ENCODE peak calls at places on chromosomes 4 and X, in five cellular contexts. H, B, X, D and P are unnamed samples.

GRCh38 chr4:120331486-120332281 is 265.0 kb upstream of the MAD2L1 start:
- DNase-seq in B (no peak), H (no peak), D (no peak), X (peak), P (no peak)

GRCh38 chrX:153306527-153307115 is 14.9 kb downstream of the PNMA6F start:
- DNase-seq in H (no peak), X (no peak), B (no peak), D (no peak), P (no peak)

GRCh38 chr4:113016377-113016776 is 33.1 kb upstream of the ANK2 start:
- DNase-seq in H (no peak), B (no peak), X (no peak), D (no peak), P (no peak)

GRCh38 chr4:112516401-112517066 is 554 bp upstream of the NEUROG2 start:
- DNase-seq in H (peak), X (no peak), B (no peak), D (peak), P (peak)

GRCh38 chr4:153611679-153612078 is 72.4 kb upstream of the TLR2 start:
- DNase-seq in B (no peak), X (no peak), D (no peak), H (no peak), P (no peak)

GRCh38 chr4:71147261-71147660 is 153.8 kb downstream of the DCK start:
- DNase-seq in B (no peak), X (no peak), D (no peak), H (no peak), P (no peak)

GRCh38 chr4:37837446-37837845 is 11.0 kb downstream of the PGM2 start:
- DNase-seq in D (no peak), X (no peak), B (no peak), H (no peak), P (no peak)

GRCh38 chr4:172974586-172974985 is 194.0 kb upstream of the GALNT7 start:
- DNase-seq in X (no peak), B (no peak), D (no peak), H (no peak), P (no peak)

GRCh38 chr4:76964769-76965168 is 15.2 kb downstream of the SEPTIN11 start:
- DNase-seq in X (no peak), H (no peak), B (no peak), D (no peak), P (no peak)

GRCh38 chrX:96979766-96980165 is 96.1 kb downstream of the RPA4 start:
- DNase-seq in B (no peak), H (no peak), X (no peak), D (no peak), P (no peak)

GRCh38 chr4:6540879-6541278 is 34.1 kb upstream of the MAN2B2 start:
- DNase-seq in B (no peak), D (no peak), H (no peak), X (no peak), P (no peak)

GRCh38 chr4:88623097-88623496 is 30.8 kb downstream of the HERC3 start:
- DNase-seq in B (no peak), D (no peak), X (no peak), H (no peak), P (no peak)

GRCh38 chr4:7769936-7770674 is 169.6 kb downstream of the AFAP1 start:
- DNase-seq in D (peak), H (no peak), X (peak), B (no peak), P (no peak)

DNA sequence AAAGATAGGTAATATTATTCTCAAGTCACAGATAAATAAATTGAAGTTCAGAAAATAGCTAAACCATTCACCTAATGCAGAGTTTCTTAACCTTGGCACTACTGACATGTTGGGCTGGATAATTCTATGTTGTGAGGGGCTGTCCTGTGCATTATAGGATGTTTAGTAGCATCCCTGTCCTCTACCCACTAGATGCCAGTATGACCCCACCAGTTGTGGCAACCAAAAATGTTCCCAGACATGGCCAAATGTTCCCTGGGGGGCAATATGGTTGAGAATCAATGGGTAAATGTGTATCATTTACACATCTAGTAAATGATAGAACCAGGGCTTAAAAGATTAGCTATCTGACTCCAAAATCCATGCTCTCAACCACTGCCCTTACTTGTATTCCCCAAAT is 140.9 kb downstream of the COL4A6 start:
- DNase-seq in H (no peak), B (no peak), D (no peak), X (no peak), P (no peak)
- TF ChIP-seq CTCF in H (no peak), B (no peak), D (no peak), X (no peak), P (no peak)

GRCh38 chrX:7132335-7133035 is 15.0 kb upstream of the STS start:
- DNase-seq in X (peak), H (no peak), B (no peak), D (peak), P (peak)
- TF ChIP-seq CTCF in X (peak), H (peak), B (peak), D (no peak), P (peak)

DNA sequence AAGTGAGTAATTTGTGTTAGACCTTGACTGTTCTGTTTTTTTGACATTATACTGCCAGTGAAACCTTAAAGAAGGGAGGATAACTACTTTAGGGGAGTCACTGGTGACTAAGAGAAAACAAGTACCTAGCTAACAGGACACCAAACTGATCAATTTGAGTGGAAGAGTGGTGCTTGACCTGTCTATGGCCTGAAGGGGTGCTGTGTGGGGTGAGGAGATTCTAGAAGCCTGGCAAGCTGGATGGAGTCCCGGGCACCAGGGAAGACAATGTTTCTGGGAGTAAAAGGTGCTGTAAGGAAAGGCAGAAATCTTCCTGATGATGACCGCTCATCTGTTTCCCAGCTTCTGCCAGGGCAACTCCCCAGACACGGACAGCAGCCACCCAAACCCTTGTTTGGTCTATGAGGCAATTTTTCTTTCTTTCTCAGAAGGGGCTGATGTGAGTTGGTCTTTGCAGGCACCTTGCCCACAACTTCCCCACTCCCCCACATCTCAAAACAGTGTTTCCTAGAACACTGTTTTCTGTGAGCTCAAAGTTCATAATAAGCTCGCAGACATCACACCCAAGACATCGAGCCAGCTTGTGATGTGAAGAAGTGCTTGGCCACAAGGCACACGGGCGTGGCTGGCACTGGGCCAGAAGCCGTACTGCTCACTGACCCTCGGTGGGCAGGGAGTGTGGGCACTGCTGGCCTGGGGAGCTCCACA is 4.6 kb downstream of the TXK start:
- DNase-seq in D (no peak), H (no peak), X (no peak), B (no peak), P (no peak)
- TF ChIP-seq CTCF in D (no peak), H (no peak), X (no peak), B (no peak), P (no peak)

DNA sequence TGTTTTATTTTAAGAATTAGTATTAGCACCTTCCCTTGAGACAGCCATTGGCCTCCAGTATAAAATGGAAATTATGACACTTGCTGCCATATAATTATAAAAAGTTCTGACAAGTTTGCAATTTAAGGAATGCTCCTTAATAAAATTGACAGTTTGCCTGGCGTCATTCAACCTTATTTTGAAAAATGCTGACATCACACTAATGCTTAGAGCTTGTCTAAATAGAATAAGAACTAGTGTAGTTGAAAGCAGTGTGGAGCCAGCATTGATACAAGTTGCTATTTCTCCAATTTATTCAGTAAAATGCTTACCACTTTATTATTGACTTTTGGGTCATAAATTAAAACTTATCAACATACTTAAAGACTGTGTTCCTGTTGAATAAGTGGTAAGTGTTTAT is 54.3 kb upstream of the ARX start:
- DNase-seq in B (no peak), X (no peak), H (no peak), D (no peak), P (no peak)
- TF ChIP-seq CTCF in B (no peak), X (no peak), H (no peak), D (no peak), P (no peak)

GRCh38 chrX:102654696-102655095 is 3.4 kb downstream of the GPRASP1 start:
- DNase-seq in H (peak), X (no peak), B (no peak), D (no peak), P (no peak)

GRCh38 chrX:102658551-102658950 is 7.3 kb downstream of the GPRASP1 start:
- DNase-seq in D (no peak), X (no peak), H (no peak), B (no peak), P (no peak)

GRCh38 chrX:102659790-102660757 is 8.8 kb downstream of the GPRASP1 start:
- DNase-seq in B (peak), D (peak), H (peak), X (peak), P (peak)
- TF ChIP-seq CTCF in B (no peak), D (no peak), H (no peak), X (no peak), P (peak)

GRCh38 chrX:56789518-56790070 is 60.6 kb downstream of the NBDY start:
- DNase-seq in B (no peak), H (no peak), D (no peak), X (no peak), P (no peak)

GRCh38 chrX:56786889-56787733 is 58.1 kb downstream of the NBDY start:
- DNase-seq in B (no peak), H (no peak), D (no peak), X (no peak), P (no peak)

GRCh38 chrX:56788717-56789122 is 59.7 kb downstream of the NBDY start:
- DNase-seq in B (no peak), D (no peak), X (no peak), H (no peak), P (no peak)

GRCh38 chrX:56788229-56788628 is 59.2 kb downstream of the NBDY start:
- DNase-seq in B (no peak), D (no peak), X (no peak), H (no peak), P (no peak)

GRCh38 chrX:56787734-56788152 is 58.7 kb downstream of the NBDY start:
- DNase-seq in D (no peak), H (no peak), B (no peak), X (no peak), P (no peak)
- TF ChIP-seq CTCF in D (no peak), H (no peak), B (no peak), X (no peak), P (no peak)